ENCODE peak calls at places on chromosomes 2 and 18, in seven cellular contexts. U is SW 1271; F is activated T-helper 1 cell treated with anti-CD3 and anti-CD28 coated beads, Interleukin-12 subunit alpha, Interleukin-12 subunit beta, Interleukin-2, Interleukin-4 antibody, amounts not matched to agents 30 ng/mL and 10 ng/mL and 1 ng/mL, durations not matched to agents 14 hours and 24 hours and 36 hours; W is omental fat pad; Z is AG04450; Y is PC-3; R is stimulated activated effector memory CD8-positive, alpha-beta T cell treated with anti-CD3 and anti-CD28 coated beads, Interleukin-12 subunit alpha, Interleukin-12 subunit beta, amount 100 ng/mL, for 72 hours. A is an unnamed sample.

GRCh38 chr2:204110250-204111183 is 174.0 kb downstream of the ICOS start:
- DNase-seq in F (peak; percentile 76), Y (no peak), Z (no peak), U (no peak), R (peak; percentile 55), W (no peak), A (no peak)

GRCh38 chr18:76983613-76984051 is 149.0 kb downstream of the MBP start:
- DNase-seq in F (no peak), Z (no peak), Y (no peak), W (no peak), U (no peak), R (no peak), A (no peak)

GRCh38 chr2:36499128-36499820 is 98.7 kb downstream of the FEZ2 start:
- DNase-seq in Z (no peak), R (no peak), W (no peak), Y (no peak), F (no peak), U (no peak), A (no peak)

GRCh38 chr18:48031011-48031480 is 100.6 kb upstream of the SMAD2 start:
- DNase-seq in R (no peak), W (no peak), U (peak; percentile 31), Y (peak; percentile 59), Z (no peak), F (no peak), A (peak; percentile 13)

GRCh38 chr18:6294119-6294784 is 120.5 kb downstream of the L3MBTL4 start:
- DNase-seq in Y (no peak), U (no peak), F (no peak), R (no peak), Z (no peak), W (no peak), A (no peak)

GRCh38 chr2:121694398-121695178 is 42.1 kb downstream of the NIFK start:
- DNase-seq in Z (no peak), U (no peak), Y (peak; percentile 43), R (no peak), W (no peak), F (no peak), A (no peak)

GRCh38 chr2:1494906-1495305 is 81.6 kb downstream of the TPO start:
- DNase-seq in U (no peak), Z (no peak), F (no peak), R (no peak), Y (no peak), W (no peak), A (no peak)

GRCh38 chr2:181784556-181784955 is 104.2 kb upstream of the NEUROD1 start:
- DNase-seq in R (no peak), U (peak; percentile 74), Z (no peak), Y (peak; percentile 56), F (no peak), W (no peak), A (no peak)

GRCh38 chr18:44654555-44654954 is 26.1 kb upstream of the SETBP1 start:
- DNase-seq in Y (peak; percentile 83), R (no peak), U (peak; percentile 1), Z (no peak), F (no peak), W (no peak), A (peak; percentile 16)

GRCh38 chr2:38407111-38407682 is 30.1 kb upstream of the ATL2 start:
- DNase-seq in R (no peak), Y (no peak), W (no peak), U (no peak), Z (no peak), F (no peak), A (no peak)

GRCh38 chr18:49668583-49669290 is 106.9 kb downstream of the LIPG start:
- DNase-seq in W (no peak), F (no peak), Z (no peak), U (no peak), R (no peak), Y (no peak), A (no peak)

GRCh38 chr18:28176674-28176932 is 327 bp downstream of the CDH2 start:
- DNase-seq in U (no peak), Y (peak; percentile 12), Z (no peak), F (no peak), R (no peak), W (no peak), A (no peak)

GRCh38 chr18:23134780-23135678 is at the start of gene CABLES1:
- DNase-seq in F (no peak), Z (no peak), R (peak; percentile 20), W (no peak), U (peak; percentile 41), Y (peak; percentile 67), A (peak; percentile 51)

GRCh38 chr2:203758841-203759691 is 52.6 kb downstream of the CD28 start:
- DNase-seq in Z (peak; percentile 24), R (no peak), U (no peak), Y (peak; percentile 88), W (no peak), F (no peak), A (peak; percentile 48)

GRCh38 chr2:119449526-119449925 is 17.9 kb downstream of the TMEM37 start:
- DNase-seq in R (no peak), U (no peak), F (no peak), W (no peak), Z (no peak), Y (no peak), A (no peak)

GRCh38 chr2:40625849-40626248 is 174.0 kb upstream of the SLC8A1 start:
- DNase-seq in U (no peak), W (no peak), R (no peak), Y (peak; percentile 75), F (no peak), Z (peak; percentile 36), A (no peak)

GRCh38 chr18:13453714-13454113 is 235.2 kb downstream of the LDLRAD4 start:
- DNase-seq in Z (no peak), Y (no peak), F (no peak), R (no peak), W (no peak), U (no peak), A (no peak)

GRCh38 chr2:24912986-24913385 is 7.1 kb downstream of the ADCY3 start:
- DNase-seq in Z (no peak), R (no peak), W (no peak), F (no peak), U (no peak), Y (no peak), A (no peak)

GRCh38 chr2:210913461-210913860 is 357.1 kb downstream of the CPS1 start:
- DNase-seq in Z (no peak), W (no peak), R (no peak), U (no peak), Y (no peak), F (no peak), A (no peak)

GRCh38 chr2:144938308-144938709 is 418.4 kb upstream of the ZEB2 start:
- DNase-seq in U (peak; percentile 62), Z (peak; percentile 49), R (no peak), F (no peak), W (no peak), Y (peak; percentile 81), A (no peak)

GRCh38 chr2:237277151-237277550 is 136.8 kb downstream of the COL6A3 start:
- DNase-seq in W (no peak), Y (no peak), U (no peak), R (no peak), F (no peak), Z (no peak), A (no peak)

GRCh38 chr2:5057895-5058294 is 634.3 kb upstream of the SOX11 start:
- DNase-seq in W (no peak), U (no peak), F (no peak), Z (no peak), R (no peak), Y (no peak), A (no peak)